ENCODE peak calls at places on chromosomes 2 and 18, in six cellular contexts. X is lower lobe of right lung, G is K562, M is dorsolateral prefrontal cortex, H is AG04450, V is esophagus squamous epithelium. A is an unnamed sample.

GRCh38 chr2:130365075-130365474 is 9.2 kb downstream of the PTPN18 start:
- DNase-seq in G (no peak), H (no peak), M (no peak), V (no peak), X (no peak), A (no peak)

GRCh38 chr2:119629323-119629825 is 49.6 kb upstream of the TMEM177 start:
- DNase-seq in G (no peak), H (no peak), X (no peak), V (no peak), M (no peak), A (no peak)

GRCh38 chr18:54528942-54529376 is 62.1 kb upstream of the DYNAP start:
- DNase-seq in G (no peak), H (no peak), M (no peak), V (no peak), X (no peak), A (no peak)

GRCh38 chr2:102618452-102619413 is 620 bp upstream of the SLC9A2 start:
- DNase-seq in H (no peak), V (no peak), M (no peak), G (peak; percentile 78), X (peak; percentile 60), A (peak; percentile 85)

GRCh38 chr2:497770-498492 is 179.3 kb downstream of the TMEM18 start:
- DNase-seq in V (no peak), G (no peak), X (no peak), H (no peak), M (no peak), A (no peak)

GRCh38 chr2:40346535-40347354 is 105.1 kb downstream of the SLC8A1 start:
- DNase-seq in V (no peak), X (no peak), H (no peak), M (no peak), G (no peak), A (no peak)

GRCh38 chr18:27109403-27109802 is 75.7 kb downstream of the CHST9 start:
- DNase-seq in M (no peak), V (no peak), G (no peak), H (no peak), X (no peak), A (no peak)

GRCh38 chr2:173400760-173401159 is 46.1 kb downstream of the CDCA7 start:
- DNase-seq in X (no peak), M (no peak), V (no peak), G (peak; percentile 24), H (no peak), A (no peak)

GRCh38 chr2:102439065-102439695 is 16.2 kb downstream of the IL18RAP start:
- DNase-seq in G (no peak), M (no peak), V (no peak), H (peak; percentile 52), X (no peak), A (no peak)

GRCh38 chr18:48238206-48238605 is 171.0 kb downstream of the ZBTB7C start:
- DNase-seq in V (no peak), M (no peak), X (no peak), G (no peak), H (no peak), A (no peak)

GRCh38 chr2:102061962-102062795 is 70.4 kb downstream of the IL1R2 start:
- DNase-seq in G (no peak), H (no peak), X (no peak), V (no peak), M (no peak), A (no peak)

GRCh38 chr2:145927398-145927951 is 1407.6 kb upstream of the ZEB2 start:
- DNase-seq in G (no peak), M (no peak), X (no peak), V (no peak), H (no peak), A (no peak)

GRCh38 chr2:216827073-216827725 is 32.7 kb downstream of the TNP1 start:
- DNase-seq in G (no peak), V (no peak), X (no peak), M (no peak), H (no peak), A (no peak)

GRCh38 chr2:173457366-173457765 is 102.7 kb downstream of the CDCA7 start:
- DNase-seq in V (no peak), G (no peak), H (no peak), X (no peak), M (no peak), A (no peak)

GRCh38 chr18:79952996-79953559 is 1.6 kb upstream of the SLC66A2 start:
- DNase-seq in X (peak; percentile 36), V (no peak), M (no peak), G (no peak), H (no peak), A (no peak)

GRCh38 chr2:219560037-219560892 is 11.1 kb downstream of the OBSL1 start:
- DNase-seq in H (no peak), V (no peak), M (no peak), X (no peak), G (peak; percentile 64), A (no peak)

GRCh38 chr18:79872852-79873444 is 75.2 kb downstream of the KCNG2 start:
- DNase-seq in H (no peak), M (no peak), G (no peak), V (no peak), X (no peak), A (no peak)

GRCh38 chr2:140994856-140995255 is 1136.0 kb downstream of the LRP1B start:
- DNase-seq in H (no peak), X (no peak), V (no peak), G (no peak), M (no peak), A (no peak)

GRCh38 chr2:68832161-68832869 is 38.9 kb downstream of the BMP10 start:
- DNase-seq in M (peak; percentile 65), G (peak; percentile 29), X (peak; percentile 78), H (no peak), V (no peak), A (peak; percentile 85)

GRCh38 chr2:192828175-192828574 is 633.4 kb upstream of the TMEFF2 start:
- DNase-seq in H (no peak), G (no peak), V (no peak), M (no peak), X (no peak), A (peak; percentile 26)

GRCh38 chr2:161415467-161416293 is 417 bp upstream of the TBR1 start:
- DNase-seq in G (no peak), M (peak; percentile 69), H (no peak), X (no peak), V (no peak), A (no peak)

GRCh38 chr18:58962331-58962730 is 97.7 kb downstream of the ZNF532 start:
- DNase-seq in G (no peak), H (no peak), V (no peak), M (no peak), X (no peak), A (no peak)

GRCh38 chr18:58967643-58968291 is 103.1 kb downstream of the ZNF532 start:
- DNase-seq in G (no peak), X (no peak), M (no peak), H (peak; percentile 8), V (no peak), A (no peak)

GRCh38 chr18:58965930-58966662 is 101.4 kb downstream of the ZNF532 start:
- DNase-seq in X (no peak), H (no peak), M (no peak), V (no peak), G (no peak), A (no peak)

GRCh38 chr18:58965291-58965929 is 100.7 kb downstream of the ZNF532 start:
- DNase-seq in H (no peak), G (no peak), X (no peak), M (no peak), V (no peak), A (no peak)

GRCh38 chr18:58966704-58967103 is 102.0 kb downstream of the ZNF532 start:
- DNase-seq in H (no peak), X (no peak), V (no peak), G (no peak), M (no peak), A (no peak)
- TF ChIP-seq CTCF in H (no peak), X (no peak), V (no peak), G (no peak), M (no peak), A (no peak)

GRCh38 chr2:28343971-28344715 is 48.5 kb upstream of the FOSL2 start:
- DNase-seq in H (no peak), G (no peak), X (peak; percentile 35), M (no peak), V (no peak), A (peak; percentile 32)
- H3K27ac ChIP-seq in H (no peak overlapping the region), G (no peak overlapping the region), X (no peak overlapping the region), M (no peak overlapping the region), V (no peak overlapping the region), A (no peak overlapping the region)

DNA sequence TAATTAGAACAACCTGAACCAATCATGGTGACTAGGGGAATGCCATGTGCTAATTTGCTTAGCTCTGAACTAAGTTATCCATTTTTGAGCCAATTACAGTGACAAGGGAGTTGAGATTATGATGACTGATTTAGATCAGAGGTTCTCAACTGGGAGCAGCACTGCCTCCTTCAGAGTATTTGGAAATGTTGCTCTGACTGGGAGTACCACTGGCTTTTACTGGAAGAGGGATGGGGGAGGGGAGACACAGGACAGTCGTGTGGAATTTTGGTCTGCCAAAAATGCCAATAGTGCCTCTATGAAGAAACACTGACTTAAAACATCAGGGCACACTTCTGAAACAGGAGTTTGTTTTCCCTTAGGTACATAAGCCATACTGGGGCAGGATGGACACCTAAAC is 48.1 kb upstream of the VPS54 start:
- DNase-seq in H (no peak), X (no peak), V (no peak), M (no peak), G (no peak), A (no peak)
- TF ChIP-seq CTCF in H (no peak), X (no peak), V (no peak), M (no peak), G (peak; percentile 19), A (no peak)

GRCh38 chr2:183060500-183061231 is 17.9 kb upstream of the DUSP19 start:
- DNase-seq in M (no peak), H (no peak), V (no peak), G (no peak), X (no peak), A (no peak)
- H3K27ac ChIP-seq in M (no peak overlapping the region), H (no peak overlapping the region), V (peak overlapping the region; percentile 30), G (no peak overlapping the region), X (no peak overlapping the region), A (no peak overlapping the region)

DNA sequence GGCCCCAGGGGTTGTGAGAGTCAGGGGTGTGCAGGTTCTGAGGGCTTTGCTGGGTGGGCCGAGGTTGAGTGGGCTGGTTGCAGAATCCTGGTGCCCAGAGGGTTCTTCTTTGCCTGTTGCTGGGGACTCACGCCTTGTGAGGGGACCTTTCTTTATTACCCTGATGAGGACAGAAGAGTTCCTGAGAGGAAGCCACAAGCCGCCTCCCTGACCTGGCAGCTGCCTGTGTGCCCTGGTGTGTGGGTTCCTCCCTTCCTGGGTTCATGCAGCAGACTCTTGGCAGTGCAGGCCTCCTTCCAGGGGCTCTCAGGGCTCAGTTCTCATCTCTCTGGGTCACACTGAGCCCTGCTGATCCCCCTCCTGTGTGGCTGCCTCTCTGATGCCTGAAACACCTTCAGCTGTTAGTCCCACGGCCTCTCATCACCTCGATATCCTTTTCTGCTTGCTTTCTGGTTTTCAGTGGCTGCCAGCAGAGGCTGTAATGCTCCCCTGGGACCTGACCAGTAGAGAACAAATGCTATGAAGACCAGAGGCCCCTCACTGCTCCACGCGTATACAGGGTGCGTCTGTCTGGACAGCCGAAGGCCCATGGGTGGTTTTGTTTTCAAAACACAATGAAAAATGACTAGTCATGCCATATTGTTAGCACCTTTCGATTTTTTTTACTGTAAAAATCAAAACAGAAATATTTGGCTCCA is 191.3 kb downstream of the AGAP1 start:
- DNase-seq in X (no peak), M (no peak), H (no peak), G (no peak), V (no peak), A (no peak)
- TF ChIP-seq CTCF in X (no peak), M (no peak), H (no peak), G (no peak), V (no peak), A (no peak)

A was measured in left lung.